ENCODE peak calls at places on chromosomes 4 and X, in eight cellular contexts. Z is SK-MEL-5; L is T1000; N is stimulated activated CD4-positive, alpha-beta T cell treated with anti-CD3 and anti-CD28 coated beads, Interleukin-4, amount 100 ng/mL, for 4 hours; W is stimulated activated naive CD4-positive, alpha-beta T cell treated with Interleukin-2 at 50 U/mL for 16 hours; E is activated naive CD8-positive, alpha-beta T cell treated with anti-CD3 and anti-CD28 coated beads, Interleukin-2, amount 50 U/mL, for 24 hours; O is RPMI7951; S is AG20443. M is an unnamed sample.

GRCh38 chrX:108641589-108642272 is 94.6 kb downstream of the IRS4 start:
- DNase-seq in Z (no peak), L (no peak), N (no peak), W (no peak), E (no peak), O (peak; percentile 1), S (no peak), M (no peak)

GRCh38 chrX:111869639-111870034 is 6.3 kb upstream of the TRPC5OS start:
- DNase-seq in Z (peak; percentile 68), L (no peak), N (no peak), W (no peak), E (peak; percentile 1), O (peak; percentile 19), S (peak; percentile 43), M (peak; percentile 25)

GRCh38 chr4:2363951-2364653 is 54.3 kb downstream of the ZFYVE28 start:
- DNase-seq in Z (no peak), L (no peak), N (no peak), W (no peak), E (no peak), O (no peak), S (no peak), M (no peak)

GRCh38 chr4:1057403-1057745 is 45.9 kb downstream of the FGFRL1 start:
- DNase-seq in Z (no peak), L (no peak), N (no peak), W (no peak), E (no peak), O (no peak), S (no peak), M (no peak)

GRCh38 chrX:24988314-24988713 is 27.5 kb downstream of the ARX start:
- DNase-seq in Z (no peak), L (no peak), N (no peak), W (no peak), E (no peak), O (no peak), S (no peak), M (no peak)

GRCh38 chr4:82429728-82430192 is 502 bp downstream of the HNRNPDL start:
- DNase-seq in Z (no peak), L (peak; percentile 48), N (no peak), W (no peak), E (no peak), O (no peak), S (no peak), M (peak; percentile 60)

GRCh38 chrX:38452603-38453002 is 100.2 kb downstream of the OTC start:
- DNase-seq in Z (no peak), L (no peak), N (no peak), W (no peak), E (no peak), O (no peak), S (no peak), M (no peak)

GRCh38 chr4:129355529-129355928 is 259.6 kb downstream of the C4orf33 start:
- DNase-seq in Z (no peak), L (no peak), N (no peak), W (no peak), E (no peak), O (no peak), S (no peak), M (peak; percentile 29)

GRCh38 chr4:32215277-32215676 is 1495.1 kb downstream of the PCDH7 start:
- DNase-seq in Z (no peak), L (no peak), N (no peak), W (no peak), E (no peak), O (no peak), S (no peak), M (no peak)

GRCh38 chr4:153539058-153539826 is 73.1 kb downstream of the TMEM131L start:
- DNase-seq in Z (no peak), L (no peak), N (no peak), W (no peak), E (no peak), O (no peak), S (no peak), M (no peak)

GRCh38 chrX:13688384-13688771 is 550 bp upstream of the RAB9A start:
- DNase-seq in Z (no peak), L (no peak), N (no peak), W (peak; percentile 3), E (no peak), O (no peak), S (no peak), M (no peak)

GRCh38 chrX:134544614-134545255 is 84.8 kb downstream of the HPRT1 start:
- DNase-seq in Z (no peak), L (no peak), N (no peak), W (no peak), E (no peak), O (no peak), S (no peak), M (no peak)

GRCh38 chr4:79855081-79855480 is 217.9 kb downstream of the ANTXR2 start:
- DNase-seq in Z (no peak), L (no peak), N (no peak), W (no peak), E (no peak), O (no peak), S (no peak), M (no peak)

GRCh38 chr4:61200195-61200990 is at the start of gene ADGRL3:
- DNase-seq in Z (no peak), L (peak; percentile 75), N (no peak), W (no peak), E (no peak), O (no peak), S (peak; percentile 43), M (no peak)

GRCh38 chrX:129726307-129727111 is 12.3 kb upstream of the XPNPEP2 start:
- DNase-seq in Z (peak; percentile 70), L (no peak), N (peak; percentile 18), W (no peak), E (peak; percentile 39), O (peak; percentile 45), S (peak; percentile 61), M (peak; percentile 59)

GRCh38 chrX:9534686-9535085 is 69.8 kb downstream of the TBL1X start:
- DNase-seq in Z (no peak), L (no peak), N (no peak), W (no peak), E (no peak), O (peak; percentile 55), S (peak; percentile 36), M (peak; percentile 17)

GRCh38 chrX:27276751-27277150 is 186.4 kb downstream of the PPP4R3C start:
- DNase-seq in Z (no peak), L (no peak), N (no peak), W (no peak), E (no peak), O (no peak), S (no peak), M (peak; percentile 39)

GRCh38 chrX:154805696-154806091 is 409 bp upstream of the MPP1 start:
- DNase-seq in Z (no peak), L (no peak), N (no peak), W (no peak), E (no peak), O (no peak), S (peak; percentile 21), M (no peak)

GRCh38 chr4:2340272-2341061 is 78.0 kb downstream of the ZFYVE28 start:
- DNase-seq in Z (no peak), L (no peak), N (no peak), W (no peak), E (no peak), O (no peak), S (no peak), M (no peak)

GRCh38 chr4:152590179-152591031 is 54.5 kb upstream of the FBXW7 start:
- DNase-seq in Z (peak; percentile 2), L (peak; percentile 66), N (no peak), W (no peak), E (no peak), O (peak; percentile 56), S (peak; percentile 75), M (peak; percentile 80)

GRCh38 chrX:46814966-46815365 is 21.9 kb upstream of the RP2 start:
- DNase-seq in Z (no peak), L (no peak), N (no peak), W (no peak), E (no peak), O (peak; percentile 73), S (peak; percentile 14), M (no peak)

GRCh38 chr4:794911-795725 is 30.8 kb downstream of the CPLX1 start:
- DNase-seq in Z (no peak), L (no peak), N (no peak), W (peak; percentile 15), E (no peak), O (no peak), S (peak; percentile 37), M (no peak)

GRCh38 chr4:150080335-150080734 is 2.1 kb downstream of the DCLK2 start:
- DNase-seq in Z (no peak), L (no peak), N (no peak), W (no peak), E (no peak), O (no peak), S (no peak), M (no peak)

GRCh38 chr4:40241936-40242590 is 45.2 kb downstream of the RHOH start:
- DNase-seq in Z (no peak), L (no peak), N (no peak), W (peak; percentile 13), E (peak; percentile 54), O (no peak), S (peak; percentile 29), M (no peak)

GRCh38 chrX:22577181-22577580 is 304.5 kb downstream of the CBLL2 start:
- DNase-seq in Z (no peak), L (peak; percentile 0), N (no peak), W (no peak), E (no peak), O (no peak), S (peak; percentile 31), M (peak; percentile 57)

GRCh38 chr4:146550161-146550560 is 28.4 kb upstream of the SLC10A7 start:
- DNase-seq in Z (peak; percentile 6), L (no peak), N (no peak), W (no peak), E (no peak), O (no peak), S (no peak), M (no peak)

GRCh38 chr4:107978716-107979451 is 10.8 kb upstream of the HADH start:
- DNase-seq in Z (peak; percentile 75), L (no peak), N (no peak), W (no peak), E (no peak), O (no peak), S (no peak), M (no peak)

GRCh38 chr4:188268081-188268908 is 129.1 kb downstream of the TRIML1 start:
- DNase-seq in Z (no peak), L (no peak), N (no peak), W (no peak), E (no peak), O (no peak), S (no peak), M (no peak)

GRCh38 chr4:104491826-104492771 is 2.6 kb downstream of the CXXC4 start:
- DNase-seq in Z (peak; percentile 15), L (no peak), N (no peak), W (no peak), E (no peak), O (no peak), S (no peak), M (peak; percentile 16)

GRCh38 chrX:19003756-19004155 is 19.8 kb upstream of the PHKA2 start:
- DNase-seq in Z (no peak), L (no peak), N (no peak), W (no peak), E (no peak), O (no peak), S (no peak), M (no peak)